ENCODE peak calls at places on chromosomes 7 and 10, in five cellular contexts. M is fibroblast of lung, V is T-helper 1 cell, Z is naive B cell, A is EL. P is an unnamed sample.

GRCh38 chr7:106111671-106112117 is 418 bp downstream of the SYPL1 start:
- DNase-seq in M (no peak), V (peak; percentile 34), Z (no peak), A (no peak), P (peak; percentile 12)

GRCh38 chr10:48523212-48523819 is 81.6 kb downstream of the ARHGAP22 start:
- DNase-seq in M (peak; percentile 98), V (no peak), Z (no peak), A (peak; percentile 94), P (no peak)

GRCh38 chr10:60200012-60200681 is 189.5 kb downstream of the ANK3 start:
- DNase-seq in M (no peak), V (no peak), Z (no peak), A (no peak), P (no peak)

GRCh38 chr10:96342402-96342801 is 16.4 kb downstream of the OPALIN start:
- DNase-seq in M (no peak), V (no peak), Z (no peak), A (no peak), P (no peak)

GRCh38 chr10:24957624-24958435 is 5.4 kb upstream of the PRTFDC1 start:
- DNase-seq in M (peak; percentile 92), V (no peak), Z (no peak), A (peak; percentile 83), P (no peak)

GRCh38 chr7:150838965-150839650 is 13.2 kb upstream of the AOC1 start:
- DNase-seq in M (no peak), V (no peak), Z (no peak), A (no peak), P (no peak)

GRCh38 chr7:54546081-54546985 is 4.2 kb downstream of the VSTM2A start:
- DNase-seq in M (no peak), V (no peak), Z (no peak), A (no peak), P (no peak)

GRCh38 chr10:119919823-119920222 is 27.3 kb downstream of the SEC23IP start:
- DNase-seq in M (no peak), V (no peak), Z (peak; percentile 29), A (no peak), P (no peak)

GRCh38 chr10:42242135-42242805 is 396.1 kb downstream of the ZNF33B start:
- DNase-seq in M (peak; percentile 0), V (no peak), Z (no peak), A (no peak), P (no peak)

GRCh38 chr7:51240868-51241267 is 75.7 kb downstream of the COBL start:
- DNase-seq in M (no peak), V (no peak), Z (no peak), A (no peak), P (no peak)

GRCh38 chr10:97024181-97025073 is 161.3 kb downstream of the SLIT1 start:
- DNase-seq in M (peak; percentile 89), V (no peak), Z (no peak), A (peak; percentile 86), P (no peak)

GRCh38 chr10:11793762-11794479 is 29.2 kb upstream of the PROSER2 start:
- DNase-seq in M (peak; percentile 81), V (no peak), Z (no peak), A (peak; percentile 93), P (no peak)

GRCh38 chr10:25699631-25700030 is 234.4 kb upstream of the MYO3A start:
- DNase-seq in M (no peak), V (no peak), Z (no peak), A (no peak), P (no peak)

GRCh38 chr7:30549933-30550493 is 44.7 kb upstream of the GARS1 start:
- DNase-seq in M (no peak), V (no peak), Z (no peak), A (no peak), P (no peak)

P was measured in T follicular helper cell.